ENCODE peak calls at places on chromosomes 1 and 21, in seven cellular contexts. One of them, this sample, is unnamed.

GRCh38 chr21:38825269-38825668 is 19.5 kb downstream of the ETS2 start:
- DNase-seq in uterus: no peak
- DNase-seq in Kasumi-1: no peak
- DNase-seq in HEK293T: no peak
- DNase-seq in activated gamma-delta T cell: no peak
- DNase-seq in GM04503: no peak
- DNase-seq in NCI-H748 treated with DMSO at 0.1 percent for 48 hours: no peak
- DNase-seq in this sample: no peak

GRCh38 chr1:214520544-214521165 is 30.7 kb downstream of the PTPN14 start:
- DNase-seq in GM04503: no peak
- DNase-seq in uterus: no peak
- DNase-seq in NCI-H748 treated with DMSO at 0.1 percent for 48 hours: peak
- DNase-seq in Kasumi-1: no peak
- DNase-seq in activated gamma-delta T cell: no peak
- DNase-seq in HEK293T: peak
- DNase-seq in this sample: no peak

GRCh38 chr1:192070213-192070612 is 88.0 kb upstream of the RGS18 start:
- DNase-seq in Kasumi-1: no peak
- DNase-seq in activated gamma-delta T cell: no peak
- DNase-seq in GM04503: no peak
- DNase-seq in NCI-H748 treated with DMSO at 0.1 percent for 48 hours: no peak
- DNase-seq in HEK293T: no peak
- DNase-seq in uterus: no peak
- DNase-seq in this sample: no peak

GRCh38 chr1:229464672-229465071 is 30.8 kb upstream of the ACTA1 start:
- DNase-seq in HEK293T: no peak
- DNase-seq in NCI-H748 treated with DMSO at 0.1 percent for 48 hours: no peak
- DNase-seq in Kasumi-1: no peak
- DNase-seq in GM04503: no peak
- DNase-seq in uterus: no peak
- DNase-seq in activated gamma-delta T cell: no peak
- DNase-seq in this sample: no peak

GRCh38 chr1:162629651-162630050 is 2.6 kb upstream of the DDR2 start:
- DNase-seq in HEK293T: no peak
- DNase-seq in activated gamma-delta T cell: no peak
- DNase-seq in NCI-H748 treated with DMSO at 0.1 percent for 48 hours: no peak
- DNase-seq in uterus: no peak
- DNase-seq in GM04503: peak
- DNase-seq in Kasumi-1: no peak
- DNase-seq in this sample: peak

GRCh38 chr1:1290238-1290731 is 10.0 kb downstream of the SCNN1D start:
- DNase-seq in activated gamma-delta T cell: no peak
- DNase-seq in Kasumi-1: peak
- DNase-seq in uterus: no peak
- DNase-seq in GM04503: no peak
- DNase-seq in NCI-H748 treated with DMSO at 0.1 percent for 48 hours: peak
- DNase-seq in HEK293T: peak
- DNase-seq in this sample: peak

GRCh38 chr21:36747114-36747814 is 48.3 kb downstream of the SIM2 start:
- DNase-seq in NCI-H748 treated with DMSO at 0.1 percent for 48 hours: no peak
- DNase-seq in GM04503: no peak
- DNase-seq in activated gamma-delta T cell: no peak
- DNase-seq in Kasumi-1: peak
- DNase-seq in HEK293T: no peak
- DNase-seq in uterus: no peak
- DNase-seq in this sample: no peak

GRCh38 chr1:205450448-205450847 is 5.4 kb downstream of the BLACAT1 start:
- DNase-seq in NCI-H748 treated with DMSO at 0.1 percent for 48 hours: no peak
- DNase-seq in uterus: no peak
- DNase-seq in Kasumi-1: no peak
- DNase-seq in GM04503: no peak
- DNase-seq in activated gamma-delta T cell: no peak
- DNase-seq in HEK293T: no peak
- DNase-seq in this sample: no peak

GRCh38 chr1:114164840-114165543 is 11.3 kb upstream of the SYT6 start:
- DNase-seq in Kasumi-1: no peak
- DNase-seq in activated gamma-delta T cell: no peak
- DNase-seq in NCI-H748 treated with DMSO at 0.1 percent for 48 hours: no peak
- DNase-seq in GM04503: no peak
- DNase-seq in uterus: no peak
- DNase-seq in HEK293T: no peak
- DNase-seq in this sample: no peak

GRCh38 chr1:225692517-225692879 is 39.6 kb upstream of the ENAH start:
- DNase-seq in activated gamma-delta T cell: no peak
- DNase-seq in HEK293T: no peak
- DNase-seq in GM04503: no peak
- DNase-seq in Kasumi-1: no peak
- DNase-seq in uterus: no peak
- DNase-seq in NCI-H748 treated with DMSO at 0.1 percent for 48 hours: no peak
- DNase-seq in this sample: no peak

GRCh38 chr1:114033961-114034360 is 54.7 kb downstream of the OLFML3 start:
- DNase-seq in activated gamma-delta T cell: no peak
- DNase-seq in Kasumi-1: no peak
- DNase-seq in GM04503: no peak
- DNase-seq in NCI-H748 treated with DMSO at 0.1 percent for 48 hours: no peak
- DNase-seq in HEK293T: no peak
- DNase-seq in uterus: no peak
- DNase-seq in this sample: no peak

GRCh38 chr1:201228011-201228983 is 37.7 kb downstream of the IGFN1 start:
- DNase-seq in activated gamma-delta T cell: no peak
- DNase-seq in GM04503: no peak
- DNase-seq in NCI-H748 treated with DMSO at 0.1 percent for 48 hours: no peak
- DNase-seq in uterus: no peak
- DNase-seq in HEK293T: no peak
- DNase-seq in Kasumi-1: no peak
- DNase-seq in this sample: no peak

GRCh38 chr1:40636777-40637176 is 28.7 kb downstream of the RIMS3 start:
- DNase-seq in HEK293T: no peak
- DNase-seq in GM04503: no peak
- DNase-seq in activated gamma-delta T cell: no peak
- DNase-seq in Kasumi-1: no peak
- DNase-seq in NCI-H748 treated with DMSO at 0.1 percent for 48 hours: no peak
- DNase-seq in uterus: no peak
- DNase-seq in this sample: no peak

GRCh38 chr1:166974647-166975345 is 544 bp downstream of the ILDR2 start:
- DNase-seq in uterus: no peak
- DNase-seq in activated gamma-delta T cell: no peak
- DNase-seq in NCI-H748 treated with DMSO at 0.1 percent for 48 hours: peak
- DNase-seq in Kasumi-1: no peak
- DNase-seq in HEK293T: no peak
- DNase-seq in GM04503: no peak
- DNase-seq in this sample: no peak

GRCh38 chr1:212566522-212567479 is 41.8 kb upstream of the ATF3 start:
- DNase-seq in activated gamma-delta T cell: no peak
- DNase-seq in NCI-H748 treated with DMSO at 0.1 percent for 48 hours: peak
- DNase-seq in Kasumi-1: peak
- DNase-seq in uterus: peak
- DNase-seq in HEK293T: peak
- DNase-seq in GM04503: no peak
- DNase-seq in this sample: peak

GRCh38 chr1:229199261-229199850 is 71.6 kb upstream of the RAB4A start:
- DNase-seq in GM04503: no peak
- DNase-seq in Kasumi-1: no peak
- DNase-seq in HEK293T: no peak
- DNase-seq in activated gamma-delta T cell: no peak
- DNase-seq in NCI-H748 treated with DMSO at 0.1 percent for 48 hours: no peak
- DNase-seq in uterus: no peak
- DNase-seq in this sample: no peak

GRCh38 chr1:155072531-155073289 is 5.9 kb upstream of the EFNA3 start:
- DNase-seq in GM04503: no peak
- DNase-seq in HEK293T: no peak
- DNase-seq in uterus: no peak
- DNase-seq in Kasumi-1: no peak
- DNase-seq in activated gamma-delta T cell: no peak
- DNase-seq in NCI-H748 treated with DMSO at 0.1 percent for 48 hours: no peak
- DNase-seq in this sample: no peak

GRCh38 chr1:202247104-202247503 is 53.5 kb downstream of the LGR6 start:
- DNase-seq in GM04503: no peak
- DNase-seq in Kasumi-1: no peak
- DNase-seq in activated gamma-delta T cell: no peak
- DNase-seq in uterus: no peak
- DNase-seq in NCI-H748 treated with DMSO at 0.1 percent for 48 hours: no peak
- DNase-seq in HEK293T: no peak
- DNase-seq in this sample: no peak

GRCh38 chr1:91894036-91894761 is 8.2 kb upstream of the TGFBR3 start:
- DNase-seq in activated gamma-delta T cell: no peak
- DNase-seq in uterus: no peak
- DNase-seq in Kasumi-1: no peak
- DNase-seq in NCI-H748 treated with DMSO at 0.1 percent for 48 hours: no peak
- DNase-seq in GM04503: no peak
- DNase-seq in HEK293T: no peak
- DNase-seq in this sample: peak

GRCh38 chr1:211648336-211648735 is 27.1 kb downstream of the NEK2 start:
- DNase-seq in uterus: no peak
- DNase-seq in GM04503: no peak
- DNase-seq in HEK293T: no peak
- DNase-seq in activated gamma-delta T cell: no peak
- DNase-seq in NCI-H748 treated with DMSO at 0.1 percent for 48 hours: no peak
- DNase-seq in Kasumi-1: no peak
- DNase-seq in this sample: no peak

GRCh38 chr1:27664291-27664690 is 7.7 kb downstream of the IFI6 start:
- DNase-seq in HEK293T: no peak
- DNase-seq in GM04503: no peak
- DNase-seq in NCI-H748 treated with DMSO at 0.1 percent for 48 hours: no peak
- DNase-seq in Kasumi-1: no peak
- DNase-seq in uterus: no peak
- DNase-seq in activated gamma-delta T cell: no peak
- DNase-seq in this sample: no peak

GRCh38 chr1:36528361-36529349 is 45.9 kb upstream of the CSF3R start:
- DNase-seq in activated gamma-delta T cell: no peak
- DNase-seq in Kasumi-1: peak
- DNase-seq in uterus: no peak
- DNase-seq in HEK293T: no peak
- DNase-seq in GM04503: no peak
- DNase-seq in NCI-H748 treated with DMSO at 0.1 percent for 48 hours: no peak
- DNase-seq in this sample: no peak

GRCh38 chr1:109979489-109980091 is 5.0 kb upstream of the AHCYL1 start:
- DNase-seq in NCI-H748 treated with DMSO at 0.1 percent for 48 hours: no peak
- DNase-seq in activated gamma-delta T cell: no peak
- DNase-seq in HEK293T: no peak
- DNase-seq in Kasumi-1: no peak
- DNase-seq in GM04503: peak
- DNase-seq in uterus: peak
- DNase-seq in this sample: peak